ENCODE peak calls at places on chromosomes 13 and 19, in nine cellular contexts. Y is left lung; Z is central memory CD8-positive, alpha-beta T cell; O is RPMI8226; P is NCI-H2171; E is activated CD4-positive, alpha-beta T cell treated with anti-CD3 and anti-CD28 coated beads, Interleukin-2, amount 10 ng/mL, durations not matched to agents 7 days and 5 days; A is suprapubic skin; X is nucleus accumbens; U is SW480. I is an unnamed sample.

GRCh38 chr19:46015961-46016425 is 6.9 kb downstream of the PGLYRP1 start:
- DNase-seq in U (peak), X (no peak), P (no peak), Z (peak), A (no peak), E (peak), O (no peak), Y (no peak), I (no peak)

GRCh38 chr19:8308891-8309291 is 733 bp upstream of the CD320 start:
- DNase-seq in X (no peak), U (no peak), O (no peak), E (no peak), A (peak), P (no peak), Y (peak), Z (no peak), I (no peak)

GRCh38 chr19:55781112-55781511 is 12.2 kb downstream of the RFPL4AL1 start:
- DNase-seq in Z (no peak), X (no peak), Y (no peak), O (no peak), A (no peak), P (no peak), U (no peak), E (no peak), I (no peak)

GRCh38 chr19:41527079-41527478 is 48.9 kb upstream of the CEACAM21 start:
- DNase-seq in E (no peak), Y (no peak), P (no peak), O (no peak), Z (no peak), U (no peak), X (no peak), A (no peak), I (no peak)

GRCh38 chr13:26621731-26622401 is 64.4 kb downstream of the WASF3 start:
- DNase-seq in E (no peak), P (no peak), Y (no peak), A (no peak), O (no peak), Z (no peak), X (no peak), U (peak), I (no peak)

GRCh38 chr13:81927347-81927746 is 1586.4 kb upstream of the SPRY2 start:
- DNase-seq in X (no peak), Z (no peak), Y (no peak), E (no peak), U (peak), O (no peak), A (no peak), P (no peak), I (no peak)

GRCh38 chr19:1490311-1491113 is at the start of gene PCSK4:
- DNase-seq in A (peak), O (peak), Y (peak), X (peak), U (peak), Z (peak), E (peak), P (peak), I (peak)

GRCh38 chr19:50718255-50719118 is 1.1 kb downstream of the SHANK1 start:
- DNase-seq in Z (no peak), O (no peak), A (no peak), U (no peak), Y (no peak), E (no peak), X (peak), P (peak), I (no peak)

GRCh38 chr19:21328402-21328801 is 808 bp downstream of the ZNF708 start:
- DNase-seq in O (peak), U (no peak), X (no peak), A (no peak), Y (no peak), E (no peak), Z (no peak), P (no peak), I (no peak)

GRCh38 chr13:29750178-29750530 is 100.3 kb downstream of the UBL3 start:
- DNase-seq in U (no peak), O (no peak), E (no peak), X (no peak), A (no peak), P (no peak), Z (no peak), Y (no peak), I (no peak)

GRCh38 chr13:72390909-72391308 is 336.5 kb downstream of the MZT1 start:
- DNase-seq in P (no peak), Y (no peak), Z (no peak), X (no peak), A (no peak), O (no peak), U (no peak), E (no peak), I (no peak)

GRCh38 chr19:38557205-38557799 is 60.5 kb downstream of the MAP4K1 start:
- DNase-seq in A (no peak), X (no peak), P (no peak), U (peak), Y (peak), Z (peak), O (no peak), E (peak), I (no peak)

GRCh38 chr13:102704238-102704750 is 9.4 kb upstream of the METTL21C start:
- DNase-seq in E (no peak), O (no peak), A (no peak), Y (no peak), Z (no peak), P (no peak), X (no peak), U (no peak), I (no peak)

GRCh38 chr13:71320452-71320851 is 546.6 kb downstream of the DACH1 start:
- DNase-seq in P (no peak), X (no peak), O (peak), Y (no peak), Z (no peak), E (peak), A (no peak), U (peak), I (no peak)

GRCh38 chr13:95697052-95697680 is 20.2 kb downstream of the DNAJC3 start:
- DNase-seq in P (no peak), U (no peak), Z (no peak), E (no peak), A (no peak), O (no peak), X (no peak), Y (no peak), I (no peak)

GRCh38 chr13:71464673-71465072 is 402.3 kb downstream of the DACH1 start:
- DNase-seq in U (no peak), A (no peak), X (no peak), O (no peak), P (no peak), E (no peak), Z (no peak), Y (no peak), I (no peak)

GRCh38 chr13:24680258-24680920 is at the start of gene ATP12A:
- DNase-seq in P (no peak), A (no peak), X (no peak), O (no peak), U (no peak), E (peak), Z (no peak), Y (no peak), I (no peak)

GRCh38 chr13:79936368-79937136 is 404.4 kb downstream of the SPRY2 start:
- DNase-seq in O (no peak), Z (no peak), Y (no peak), A (no peak), E (no peak), U (peak), P (no peak), X (peak), I (no peak)

I was measured in esophagus muscularis mucosa.